ENCODE peak calls at places on chromosomes 6 and 20, in six cellular contexts. G is neural progenitor cell, I is T-helper 1 cell, Q is nucleus accumbens, X is HCT116, J is KBM-7. N is an unnamed sample.

GRCh38 chr6:109478222-109478805 is 4.7 kb downstream of the ZBTB24 start:
- DNase-seq in X (no peak), G (no peak), Q (no peak), I (no peak), J (no peak), N (no peak)

GRCh38 chr6:125899726-125900182 is 56.8 kb upstream of the HINT3 start:
- DNase-seq in I (no peak), J (no peak), G (peak), Q (no peak), X (no peak), N (no peak)

GRCh38 chr20:57167971-57168693 is 98.3 kb downstream of the BMP7 start:
- DNase-seq in X (peak), Q (no peak), I (no peak), G (peak), J (no peak), N (no peak)

GRCh38 chr20:43545837-43546578 is 12.8 kb upstream of the SGK2 start:
- DNase-seq in G (no peak), J (no peak), X (no peak), Q (no peak), I (no peak), N (no peak)

GRCh38 chr20:44014807-44015732 is 100.4 kb downstream of the TOX2 start:
- DNase-seq in I (no peak), X (no peak), J (no peak), Q (peak), G (no peak), N (no peak)

GRCh38 chr6:34791842-34792604 is at the start of gene BLTP3A:
- DNase-seq in X (peak), Q (peak), G (peak), J (peak), I (peak), N (peak)

GRCh38 chr6:154292855-154293519 is 63.6 kb downstream of the IPCEF1 start:
- DNase-seq in X (no peak), J (no peak), Q (no peak), G (no peak), I (no peak), N (no peak)

GRCh38 chr6:32439708-32440214 is at the start of gene HLA-DRA:
- DNase-seq in Q (no peak), X (peak), G (peak), J (peak), I (no peak), N (peak)

GRCh38 chr6:139161169-139161568 is 26.3 kb downstream of the HECA start:
- DNase-seq in X (peak), Q (no peak), J (no peak), G (no peak), I (peak), N (no peak)

GRCh38 chr6:92479821-92480220 is 939.5 kb downstream of the EPHA7 start:
- DNase-seq in J (no peak), X (no peak), G (no peak), I (no peak), Q (no peak), N (no peak)

GRCh38 chr6:109381007-109381746 is 1.1 kb downstream of the CD164 start:
- DNase-seq in Q (no peak), G (peak), J (no peak), I (no peak), X (no peak), N (peak)

GRCh38 chr6:29924731-29925130 is 17.6 kb upstream of the HLA-A start:
- DNase-seq in J (no peak), Q (no peak), G (no peak), I (no peak), X (peak), N (no peak)

GRCh38 chr6:89941031-89941775 is 46.9 kb downstream of the GJA10 start:
- DNase-seq in I (no peak), X (no peak), J (no peak), Q (peak), G (no peak), N (no peak)

GRCh38 chr6:41744236-41744787 is 2.9 kb downstream of the PGC start:
- DNase-seq in G (no peak), J (no peak), Q (no peak), I (no peak), X (no peak), N (no peak)

GRCh38 chr20:54062812-54063280 is 7.5 kb downstream of the BCAS1 start:
- DNase-seq in Q (no peak), X (peak), I (no peak), G (peak), J (peak), N (peak)

GRCh38 chr20:8744228-8744844 is 324.6 kb upstream of the PLCB4 start:
- DNase-seq in J (no peak), G (no peak), I (no peak), Q (no peak), X (no peak), N (no peak)

GRCh38 chr6:161561938-161562337 is 288.1 kb upstream of the AGPAT4 start:
- DNase-seq in G (no peak), I (no peak), J (no peak), X (no peak), Q (no peak), N (no peak)

GRCh38 chr6:15305909-15306308 is 60.0 kb downstream of the JARID2 start:
- DNase-seq in Q (no peak), J (no peak), X (no peak), I (no peak), G (no peak), N (no peak)

GRCh38 chr6:140051521-140052455 is 677.3 kb upstream of the CITED2 start:
- DNase-seq in J (no peak), I (no peak), X (no peak), Q (no peak), G (no peak), N (no peak)

GRCh38 chr20:61965606-61966491 is 99.8 kb downstream of the TAF4 start:
- DNase-seq in I (no peak), X (no peak), G (peak), J (no peak), Q (no peak), N (no peak)

GRCh38 chr6:111057074-111057752 is 30.1 kb upstream of the SLC16A10 start:
- DNase-seq in Q (no peak), X (peak), G (peak), I (no peak), J (peak), N (peak)

GRCh38 chr6:46392294-46392693 is 99.0 kb downstream of the RCAN2 start:
- DNase-seq in X (no peak), I (no peak), Q (no peak), G (no peak), J (no peak), N (no peak)